ENCODE peak calls at places on chromosomes 6 and 20, in eight cellular contexts. L, T, C, R, A, O, B and G are unnamed samples.

GRCh38 chr6:82084324-82084920 is 163.1 kb downstream of the IBTK start:
- DNase-seq in L (no peak), T (no peak), C (no peak), R (no peak), A (no peak), O (no peak), B (no peak), G (no peak)

GRCh38 chr6:109874086-109874485 is 104.0 kb upstream of the GPR6 start:
- DNase-seq in L (no peak), T (no peak), C (no peak), R (no peak), A (no peak), O (no peak), B (no peak), G (no peak)

GRCh38 chr6:42118162-42119001 is 24.0 kb downstream of the C6orf132 start:
- DNase-seq in L (peak), T (peak), C (peak), R (no peak), A (no peak), O (no peak), B (no peak), G (no peak)

GRCh38 chr6:170271771-170272314 is 19.0 kb downstream of the DLL1 start:
- DNase-seq in L (no peak), T (no peak), C (no peak), R (peak), A (no peak), O (no peak), B (peak), G (no peak)

GRCh38 chr6:96391776-96392175 is 129.8 kb upstream of the UFL1 start:
- DNase-seq in L (no peak), T (no peak), C (no peak), R (no peak), A (no peak), O (no peak), B (no peak), G (no peak)

GRCh38 chr6:147075326-147075840 is 128.8 kb upstream of the STXBP5 start:
- DNase-seq in L (no peak), T (no peak), C (no peak), R (no peak), A (no peak), O (no peak), B (no peak), G (no peak)

GRCh38 chr6:130697661-130698535 is 129.3 kb upstream of the SMLR1 start:
- DNase-seq in L (no peak), T (peak), C (peak), R (peak), A (no peak), O (no peak), B (peak), G (peak)

GRCh38 chr6:15355683-15356099 is 109.8 kb downstream of the JARID2 start:
- DNase-seq in L (no peak), T (no peak), C (no peak), R (no peak), A (no peak), O (no peak), B (no peak), G (no peak)

GRCh38 chr6:134287863-134288537 is 29.9 kb downstream of the SGK1 start:
- DNase-seq in L (no peak), T (no peak), C (no peak), R (no peak), A (no peak), O (no peak), B (no peak), G (peak)

GRCh38 chr6:31657406-31658157 is 1.9 kb downstream of the APOM start:
- DNase-seq in L (no peak), T (no peak), C (no peak), R (no peak), A (no peak), O (no peak), B (no peak), G (no peak)

GRCh38 chr20:2750343-2751251 is 49.8 kb downstream of the CPXM1 start:
- DNase-seq in L (peak), T (no peak), C (no peak), R (no peak), A (no peak), O (no peak), B (no peak), G (no peak)

GRCh38 chr20:23540624-23541023 is 27.7 kb downstream of the CST9L start:
- DNase-seq in L (no peak), T (no peak), C (no peak), R (no peak), A (no peak), O (no peak), B (no peak), G (no peak)

GRCh38 chr6:80403365-80403764 is 296.9 kb downstream of the BCKDHB start:
- DNase-seq in L (no peak), T (no peak), C (no peak), R (no peak), A (no peak), O (no peak), B (no peak), G (no peak)

GRCh38 chr6:134642217-134642616 is 307.7 kb downstream of the ALDH8A1 start:
- DNase-seq in L (peak), T (no peak), C (no peak), R (no peak), A (no peak), O (peak), B (no peak), G (no peak)

GRCh38 chr6:8229913-8230312 is 127.6 kb upstream of the EEF1E1 start:
- DNase-seq in L (no peak), T (no peak), C (no peak), R (no peak), A (no peak), O (no peak), B (no peak), G (no peak)